ENCODE peak calls at places on chromosomes 4 and X, in nine cellular contexts. L is SK-N-SH, K is left lung, O is OCI-LY7, T is A549, M is GM23338, Y is endodermal cell, P is fibroblast of lung, S is AG04450. G is an unnamed sample.

GRCh38 chr4:121189811-121190210 is 25.7 kb upstream of the TNIP3 start:
- DNase-seq in L (no peak), K (no peak), O (peak), T (no peak), M (no peak), Y (no peak), P (no peak), S (no peak), G (no peak)

GRCh38 chr4:140743194-140743931 is 12.8 kb downstream of the TBC1D9 start:
- DNase-seq in L (peak), K (no peak), O (peak), T (no peak), M (peak), Y (peak), P (peak), S (no peak), G (no peak)

GRCh38 chr4:54228563-54229501 is at the start of gene PDGFRA:
- DNase-seq in L (peak), K (peak), O (no peak), T (no peak), M (peak), Y (peak), P (peak), S (peak), G (no peak)

GRCh38 chr4:98565646-98566403 is 92.6 kb downstream of the TSPAN5 start:
- DNase-seq in L (no peak), K (no peak), O (no peak), T (no peak), M (no peak), Y (no peak), P (no peak), S (no peak), G (no peak)

GRCh38 chrX:39766882-39767281 is 330.9 kb downstream of the BCOR start:
- DNase-seq in L (peak), K (no peak), O (no peak), T (no peak), M (no peak), Y (no peak), P (peak), S (no peak), G (no peak)

GRCh38 chrX:7330971-7331746 is 183.2 kb upstream of the PUDP start:
- DNase-seq in L (no peak), K (no peak), O (no peak), T (no peak), M (no peak), Y (no peak), P (peak), S (no peak), G (no peak)

GRCh38 chr4:10554694-10555093 is 97.5 kb upstream of the ZNF518B start:
- DNase-seq in L (peak), K (no peak), O (peak), T (peak), M (peak), Y (peak), P (peak), S (no peak), G (peak)

GRCh38 chr4:185778307-185778706 is 33.7 kb downstream of the SORBS2 start:
- DNase-seq in L (no peak), K (no peak), O (no peak), T (no peak), M (no peak), Y (no peak), P (no peak), S (no peak), G (peak)

GRCh38 chrX:109939498-109939897 is 63.4 kb upstream of the TMEM164 start:
- DNase-seq in L (no peak), K (no peak), O (no peak), T (no peak), M (no peak), Y (no peak), P (no peak), S (no peak), G (no peak)

GRCh38 chr4:20249333-20249732 is 2.4 kb upstream of the SLIT2 start:
- DNase-seq in L (peak), K (no peak), O (no peak), T (no peak), M (no peak), Y (no peak), P (peak), S (no peak), G (no peak)

GRCh38 chr4:174561556-174561955 is 39.3 kb upstream of the HPGD start:
- DNase-seq in L (no peak), K (no peak), O (no peak), T (no peak), M (peak), Y (no peak), P (no peak), S (no peak), G (no peak)

GRCh38 chrX:3244203-3244743 is 102.2 kb downstream of the MXRA5 start:
- DNase-seq in L (no peak), K (no peak), O (no peak), T (no peak), M (no peak), Y (no peak), P (peak), S (peak), G (peak)

GRCh38 chr4:1072830-1073446 is 40.4 kb downstream of the RNF212 start:
- DNase-seq in L (peak), K (no peak), O (peak), T (peak), M (peak), Y (peak), P (peak), S (no peak), G (peak)

GRCh38 chrX:129318375-129318774 is 204.9 kb downstream of the SMARCA1 start:
- DNase-seq in L (peak), K (no peak), O (peak), T (peak), M (peak), Y (peak), P (peak), S (no peak), G (peak)

GRCh38 chrX:15336023-15336413 is 695 bp upstream of the PIGA start:
- DNase-seq in L (peak), K (peak), O (peak), T (peak), M (peak), Y (no peak), P (peak), S (peak), G (peak)

GRCh38 chr4:151231915-151232595 is 44.9 kb upstream of the PRSS48 start:
- DNase-seq in L (no peak), K (no peak), O (no peak), T (no peak), M (no peak), Y (no peak), P (peak), S (no peak), G (no peak)

GRCh38 chr4:23747131-23747752 is 142.6 kb downstream of the PPARGC1A start:
- DNase-seq in L (no peak), K (no peak), O (no peak), T (no peak), M (no peak), Y (peak), P (no peak), S (no peak), G (no peak)

GRCh38 chrX:2547746-2548145 is 47.0 kb upstream of the DHRSX start:
- DNase-seq in L (no peak), K (no peak), O (no peak), T (no peak), M (no peak), Y (no peak), P (no peak), S (no peak), G (no peak)

GRCh38 chrX:131861088-131861787 is 161.9 kb upstream of the STK26 start:
- DNase-seq in L (no peak), K (no peak), O (no peak), T (no peak), M (no peak), Y (no peak), P (no peak), S (no peak), G (no peak)

GRCh38 chr4:150874386-150875226 is 140.5 kb downstream of the LRBA start:
- DNase-seq in L (peak), K (no peak), O (no peak), T (no peak), M (no peak), Y (no peak), P (peak), S (no peak), G (no peak)

GRCh38 chr4:85595098-85595775 is 120.3 kb downstream of the ARHGAP24 start:
- DNase-seq in L (no peak), K (no peak), O (no peak), T (no peak), M (no peak), Y (no peak), P (no peak), S (no peak), G (no peak)

GRCh38 chr4:78297075-78297815 is 240.1 kb downstream of the FRAS1 start:
- DNase-seq in L (no peak), K (no peak), O (peak), T (no peak), M (no peak), Y (no peak), P (peak), S (no peak), G (no peak)

GRCh38 chrX:153818571-153819397 is 11.6 kb downstream of the PDZD4 start:
- DNase-seq in L (peak), K (no peak), O (no peak), T (peak), M (peak), Y (peak), P (no peak), S (no peak), G (no peak)

GRCh38 chrX:41739871-41740270 is 15.9 kb downstream of the GPR82 start:
- DNase-seq in L (no peak), K (no peak), O (no peak), T (no peak), M (peak), Y (no peak), P (no peak), S (no peak), G (no peak)

GRCh38 chrX:56782791-56783449 is 53.9 kb downstream of the NBDY start:
- DNase-seq in L (peak), K (no peak), O (no peak), T (no peak), M (no peak), Y (no peak), P (no peak), S (no peak), G (no peak)

GRCh38 chr4:726235-726787 is 20.7 kb downstream of the PCGF3 start:
- DNase-seq in L (no peak), K (no peak), O (no peak), T (no peak), M (no peak), Y (no peak), P (peak), S (no peak), G (no peak)

GRCh38 chr4:130238121-130238520 is 1142.2 kb downstream of the C4orf33 start:
- DNase-seq in L (no peak), K (no peak), O (no peak), T (no peak), M (no peak), Y (no peak), P (peak), S (no peak), G (no peak)

GRCh38 chr4:147723316-147723715 is 8.6 kb upstream of the ARHGAP10 start:
- DNase-seq in L (no peak), K (no peak), O (no peak), T (no peak), M (no peak), Y (no peak), P (no peak), S (no peak), G (no peak)

GRCh38 chrX:150544835-150545790 is 23.3 kb upstream of the MTM1 start:
- DNase-seq in L (no peak), K (no peak), O (no peak), T (no peak), M (no peak), Y (no peak), P (no peak), S (no peak), G (no peak)

GRCh38 chrX:74426615-74427014 is 5.3 kb downstream of the SLC16A2 start:
- DNase-seq in L (no peak), K (no peak), O (no peak), T (no peak), M (no peak), Y (no peak), P (no peak), S (no peak), G (no peak)

GRCh38 chrX:154097003-154097596 is 417 bp downstream of the MECP2 start:
- DNase-seq in L (peak), K (peak), O (peak), T (peak), M (peak), Y (peak), P (peak), S (no peak), G (peak)

GRCh38 chr4:10101559-10102192 is 14.9 kb downstream of the WDR1 start:
- DNase-seq in L (no peak), K (no peak), O (no peak), T (no peak), M (no peak), Y (no peak), P (no peak), S (no peak), G (no peak)

GRCh38 chrX:132488819-132489255 is at the start of gene MBNL3:
- DNase-seq in L (peak), K (peak), O (peak), T (no peak), M (peak), Y (peak), P (peak), S (no peak), G (no peak)

GRCh38 chr4:174972911-174973310 is 54.8 kb downstream of the ADAM29 start:
- DNase-seq in L (no peak), K (no peak), O (no peak), T (no peak), M (no peak), Y (no peak), P (no peak), S (no peak), G (no peak)

GRCh38 chr4:17065821-17066220 is 167.4 kb upstream of the LDB2 start:
- DNase-seq in L (no peak), K (no peak), O (no peak), T (no peak), M (no peak), Y (no peak), P (peak), S (peak), G (no peak)

GRCh38 chr4:98566491-98567008 is 91.9 kb downstream of the TSPAN5 start:
- DNase-seq in L (no peak), K (no peak), O (no peak), T (no peak), M (no peak), Y (peak), P (no peak), S (no peak), G (no peak)

DNA sequence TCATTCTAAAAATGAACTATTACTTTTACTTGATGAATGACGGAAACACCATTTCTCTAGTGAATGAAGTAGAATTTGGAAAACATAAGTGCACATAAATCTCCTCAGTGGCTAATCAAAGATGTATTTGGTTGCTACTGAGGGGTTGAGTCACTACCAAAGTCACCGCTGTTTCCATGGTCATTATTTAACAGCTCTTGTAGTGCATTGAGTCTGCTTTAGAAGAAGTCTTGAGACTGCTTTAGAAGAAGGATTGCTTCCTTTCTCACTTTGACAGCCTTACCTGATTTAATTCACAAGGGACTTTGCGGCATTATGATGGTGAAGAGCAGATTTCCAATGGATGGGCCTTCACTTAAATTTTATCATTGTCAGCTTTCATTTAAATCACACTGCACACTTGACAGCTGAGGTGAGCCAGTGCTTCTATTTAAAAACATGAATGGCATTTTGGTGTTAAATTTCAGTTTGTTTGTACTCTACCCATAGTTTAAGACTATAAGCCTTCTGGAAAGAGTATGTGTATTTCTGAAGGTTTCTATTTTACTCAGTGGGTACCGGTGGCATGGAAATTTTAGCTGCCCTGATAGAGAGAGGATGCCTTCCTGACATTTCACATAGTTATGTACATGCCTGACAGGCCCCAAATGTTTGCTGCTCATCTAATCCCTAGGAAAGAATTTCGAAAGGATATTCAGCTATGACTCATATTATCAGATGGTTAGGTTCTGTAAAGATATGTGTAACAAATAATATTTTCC is 9.5 kb downstream of the ASB5 start:
- DNase-seq in L (no peak), K (no peak), O (no peak), T (no peak), M (no peak), Y (no peak), P (peak), S (no peak), G (peak)
- H3K27ac ChIP-seq in L (peak), K (no peak), O (no peak), T (no peak), M (no peak), Y (no peak), P (no peak), S (peak), G (no peak)

GRCh38 chr4:3284734-3285557 is 7.9 kb upstream of the RGS12 start:
- DNase-seq in L (no peak), K (no peak), O (no peak), T (no peak), M (no peak), Y (no peak), P (no peak), S (no peak), G (no peak)

GRCh38 chr4:3285558-3286334 is 7.1 kb upstream of the RGS12 start:
- DNase-seq in L (peak), K (peak), O (no peak), T (no peak), M (no peak), Y (no peak), P (peak), S (no peak), G (peak)

GRCh38 chr4:3287271-3287971 is 5.4 kb upstream of the RGS12 start:
- DNase-seq in L (no peak), K (no peak), O (no peak), T (no peak), M (no peak), Y (no peak), P (no peak), S (no peak), G (no peak)

GRCh38 chr4:3287972-3288570 is 4.8 kb upstream of the RGS12 start:
- DNase-seq in L (no peak), K (no peak), O (no peak), T (no peak), M (no peak), Y (no peak), P (no peak), S (no peak), G (no peak)

DNA sequence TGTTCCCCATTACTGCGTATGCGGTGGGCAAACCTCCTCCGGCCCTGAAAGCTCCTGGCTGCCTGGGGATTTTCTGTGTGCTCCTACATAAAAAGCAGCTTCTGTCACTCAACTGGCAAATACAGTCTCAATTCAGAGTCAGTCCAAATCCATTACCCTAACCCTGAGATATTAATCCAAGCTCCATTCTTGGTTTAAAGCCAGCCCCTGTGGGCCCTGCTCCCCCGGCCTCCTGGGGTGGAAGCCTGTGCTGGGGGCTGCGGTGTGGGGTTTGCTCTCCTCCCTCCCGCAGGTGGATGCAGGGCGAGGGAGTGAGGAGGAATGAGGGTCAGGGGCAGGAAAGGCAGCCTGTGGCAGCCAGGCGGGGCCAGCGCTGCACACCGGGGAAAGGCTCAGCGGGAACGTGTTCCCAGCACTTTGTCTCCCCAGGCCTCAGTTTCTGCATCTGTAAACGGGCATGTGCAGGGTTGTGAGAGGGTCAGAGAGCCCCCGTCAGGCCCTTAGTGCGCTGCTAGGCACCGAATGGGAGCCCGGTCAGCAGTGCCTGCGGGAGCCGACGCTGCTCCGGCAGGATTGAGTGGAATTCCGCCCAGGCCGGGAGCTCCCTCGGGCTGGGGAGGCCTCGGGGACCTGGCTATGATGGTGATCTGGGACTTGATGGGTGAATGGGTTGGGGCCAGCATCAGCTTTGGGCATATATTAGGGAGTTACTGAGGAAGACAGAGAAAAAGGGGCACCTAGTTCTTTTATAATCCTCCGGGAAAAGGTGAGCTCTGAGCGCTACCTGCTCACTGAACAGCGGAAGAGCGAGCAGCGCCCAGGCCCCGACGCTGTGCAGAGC is 6.3 kb upstream of the RGS12 start:
- DNase-seq in L (no peak), K (no peak), O (peak), T (no peak), M (no peak), Y (no peak), P (no peak), S (no peak), G (no peak)
- TF ChIP-seq CTCF in L (no peak), K (no peak), O (no peak), T (no peak), M (no peak), Y (no peak), P (no peak), S (no peak), G (no peak)

GRCh38 chrX:25005034-25005381 is 10.8 kb downstream of the ARX start:
- DNase-seq in L (no peak), K (no peak), O (no peak), T (no peak), M (peak), Y (no peak), P (no peak), S (no peak), G (no peak)
- H3K27ac ChIP-seq in L (no peak), K (no peak), O (no peak), T (no peak), M (no peak), Y (no peak), P (no peak), S (no peak), G (no peak)

DNA sequence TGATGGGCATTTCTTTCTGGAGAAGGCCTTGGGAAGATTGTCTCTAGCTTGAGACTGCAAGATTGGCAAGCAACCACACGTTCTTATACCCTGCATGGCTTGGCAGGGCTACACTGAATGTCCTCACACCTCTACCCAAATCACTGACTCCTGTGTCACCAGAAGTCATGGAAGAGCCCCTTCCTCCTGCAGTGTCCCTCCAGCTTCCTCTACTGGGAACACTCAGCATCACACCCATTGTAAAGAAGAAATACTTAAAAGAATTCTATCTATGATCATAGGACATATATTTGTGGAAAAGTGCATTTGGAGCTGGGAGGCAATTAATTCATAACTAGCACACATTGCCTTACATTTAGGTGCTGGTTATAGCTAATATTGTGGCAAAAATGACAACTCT is 113.1 kb downstream of the CCSER1 start:
- DNase-seq in L (no peak), K (no peak), O (no peak), T (no peak), M (peak), Y (no peak), P (no peak), S (no peak), G (no peak)
- TF ChIP-seq CTCF in L (no peak), K (no peak), O (no peak), T (no peak), M (peak), Y (peak), P (no peak), S (no peak), G (no peak)

DNA sequence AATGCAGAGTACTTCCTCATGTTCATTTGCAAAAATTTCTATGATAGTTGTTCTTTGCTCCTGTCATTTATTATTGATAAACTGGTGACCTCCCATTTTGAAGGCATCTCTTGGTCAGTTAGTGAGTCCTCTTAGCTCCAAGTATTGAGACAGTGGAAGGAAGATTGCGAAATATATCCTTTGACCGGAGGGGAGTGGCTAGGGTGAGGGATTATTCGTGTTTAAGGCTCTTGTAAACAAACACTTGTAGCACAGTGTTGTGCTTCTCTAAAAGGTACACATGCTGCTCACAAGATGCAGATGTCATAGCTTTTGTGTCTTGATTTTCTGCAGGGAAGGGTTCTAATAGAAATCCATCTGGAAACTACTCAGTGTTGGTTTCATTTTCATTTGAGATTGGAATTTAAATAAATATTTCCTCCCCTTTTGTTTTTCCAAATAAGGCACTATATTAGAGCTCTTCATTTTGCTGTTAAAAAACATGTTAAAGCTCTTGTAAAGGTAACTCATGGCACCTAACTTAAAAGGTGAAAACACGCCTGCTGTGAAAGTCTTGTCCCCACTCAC is 21.8 kb downstream of the TXLNG start:
- DNase-seq in L (no peak), K (no peak), O (no peak), T (peak), M (no peak), Y (no peak), P (peak), S (peak), G (peak)
- H3K27ac ChIP-seq in L (no peak), K (peak), O (peak), T (peak), M (no peak), Y (no peak), P (peak), S (peak), G (no peak)